ENCODE peak calls at places on chromosomes 6 and 20, in five cellular contexts. W is uterus, N is A549, Y is OCI-LY7, V is lower lobe of right lung. Z is an unnamed sample.
A peak's percentile ranks its signal among the peaks of the same experiment; 100 is the strongest.

GRCh38 chr6:95529762-95530161 is 47.6 kb upstream of the MANEA start:
- DNase-seq in W (no peak), N (no peak), Y (no peak), V (no peak), Z (no peak)

GRCh38 chr20:36830791-36831691 is 44.9 kb upstream of the TLDC2 start:
- DNase-seq in W (peak; percentile 76), N (no peak), Y (no peak), V (peak; percentile 55), Z (peak; percentile 78)

GRCh38 chr20:59751075-59751711 is 146.9 kb downstream of the PHACTR3 start:
- DNase-seq in W (peak; percentile 22), N (peak; percentile 68), Y (peak; percentile 20), V (peak; percentile 78), Z (peak; percentile 62)

GRCh38 chr6:106162926-106163325 is 76.8 kb downstream of the PRDM1 start:
- DNase-seq in W (no peak), N (no peak), Y (peak; percentile 47), V (no peak), Z (no peak)

GRCh38 chr6:67698534-67698933 is 936.5 kb upstream of the ADGRB3 start:
- DNase-seq in W (no peak), N (no peak), Y (no peak), V (no peak), Z (no peak)

GRCh38 chr20:21981607-21982344 is 276.3 kb downstream of the PAX1 start:
- DNase-seq in W (no peak), N (peak; percentile 37), Y (no peak), V (no peak), Z (no peak)

GRCh38 chr6:90343581-90343980 is 46.9 kb upstream of the BACH2 start:
- DNase-seq in W (no peak), N (peak; percentile 11), Y (no peak), V (no peak), Z (no peak)

GRCh38 chr6:36830577-36830976 is 8.7 kb downstream of the CPNE5 start:
- DNase-seq in W (no peak), N (no peak), Y (no peak), V (no peak), Z (no peak)

GRCh38 chr6:145372671-145373123 is 362.6 kb downstream of the EPM2A start:
- DNase-seq in W (no peak), N (no peak), Y (peak; percentile 20), V (no peak), Z (peak; percentile 87)

GRCh38 chr6:127177030-127177928 is 58.8 kb downstream of the RSPO3 start:
- DNase-seq in W (no peak), N (no peak), Y (no peak), V (no peak), Z (no peak)

GRCh38 chr6:148509152-148509571 is 166.5 kb downstream of the SASH1 start:
- DNase-seq in W (no peak), N (no peak), Y (no peak), V (no peak), Z (peak; percentile 65)

GRCh38 chr6:75246386-75246785 is 2.8 kb upstream of the COX7A2 start:
- DNase-seq in W (no peak), N (no peak), Y (no peak), V (no peak), Z (no peak)

GRCh38 chr20:41643504-41643938 is 25.3 kb upstream of the CHD6 start:
- DNase-seq in W (peak; percentile 32), N (peak; percentile 87), Y (no peak), V (peak; percentile 66), Z (peak; percentile 96)

GRCh38 chr20:55052464-55052863 is 577.1 kb downstream of the DOK5 start:
- DNase-seq in W (no peak), N (no peak), Y (no peak), V (no peak), Z (no peak)

GRCh38 chr6:40585218-40585617 is 1.9 kb downstream of the LRFN2 start:
- DNase-seq in W (no peak), N (no peak), Y (no peak), V (no peak), Z (no peak)
- H3K4me1 ChIP-seq in W (no peaks in the 10 kb centered on the region), N (no peaks in the 10 kb centered on the region), Y (no peaks in the 10 kb centered on the region), V (peaks cover 14% of the 10 kb centered on the region), Z (no peaks in the 10 kb centered on the region)

GRCh38 chr6:28543671-28544131 is 18.0 kb downstream of the GPX5 start:
- DNase-seq in W (peak; percentile 13), N (peak; percentile 10), Y (no peak), V (no peak), Z (peak; percentile 55)

GRCh38 chr6:28545955-28546354 is 20.3 kb downstream of the GPX5 start:
- DNase-seq in W (no peak), N (no peak), Y (no peak), V (no peak), Z (no peak)

GRCh38 chr6:28541996-28542395 is 16.3 kb downstream of the GPX5 start:
- DNase-seq in W (no peak), N (no peak), Y (no peak), V (no peak), Z (no peak)

GRCh38 chr6:28544211-28544610 is 18.5 kb downstream of the GPX5 start:
- DNase-seq in W (no peak), N (no peak), Y (no peak), V (no peak), Z (no peak)

GRCh38 chr6:28542440-28543293 is 17.0 kb downstream of the GPX5 start:
- DNase-seq in W (peak; percentile 67), N (peak; percentile 93), Y (peak; percentile 60), V (peak; percentile 64), Z (peak; percentile 81)
- H3K4me3 ChIP-seq in W (peak overlapping the region; percentile 17), N (peak overlapping the region; percentile 44), Y (peak overlapping the region; percentile 59), V (peak overlapping the region; percentile 43), Z (peak overlapping the region; percentile 34)

GRCh38 chr6:108589244-108589730 is 28.6 kb downstream of the FOXO3 start:
- DNase-seq in W (peak; percentile 78), N (peak; percentile 71), Y (peak; percentile 69), V (peak; percentile 88), Z (peak; percentile 88)
- TF ChIP-seq CTCF in W (no peak), N (no peak), Y (no peak), V (no peak), Z (no peak)

GRCh38 chr6:119620846-119621570 is 271.4 kb upstream of the MAN1A1 start:
- DNase-seq in W (no peak), N (no peak), Y (no peak), V (no peak), Z (peak; percentile 81)
- H3K4me1 ChIP-seq in W (no peaks in the 10 kb centered on the region), N (no peaks in the 10 kb centered on the region), Y (peaks cover 5% of the 10 kb centered on the region), V (no peaks in the 10 kb centered on the region), Z (peaks cover 5% of the 10 kb centered on the region)

DNA sequence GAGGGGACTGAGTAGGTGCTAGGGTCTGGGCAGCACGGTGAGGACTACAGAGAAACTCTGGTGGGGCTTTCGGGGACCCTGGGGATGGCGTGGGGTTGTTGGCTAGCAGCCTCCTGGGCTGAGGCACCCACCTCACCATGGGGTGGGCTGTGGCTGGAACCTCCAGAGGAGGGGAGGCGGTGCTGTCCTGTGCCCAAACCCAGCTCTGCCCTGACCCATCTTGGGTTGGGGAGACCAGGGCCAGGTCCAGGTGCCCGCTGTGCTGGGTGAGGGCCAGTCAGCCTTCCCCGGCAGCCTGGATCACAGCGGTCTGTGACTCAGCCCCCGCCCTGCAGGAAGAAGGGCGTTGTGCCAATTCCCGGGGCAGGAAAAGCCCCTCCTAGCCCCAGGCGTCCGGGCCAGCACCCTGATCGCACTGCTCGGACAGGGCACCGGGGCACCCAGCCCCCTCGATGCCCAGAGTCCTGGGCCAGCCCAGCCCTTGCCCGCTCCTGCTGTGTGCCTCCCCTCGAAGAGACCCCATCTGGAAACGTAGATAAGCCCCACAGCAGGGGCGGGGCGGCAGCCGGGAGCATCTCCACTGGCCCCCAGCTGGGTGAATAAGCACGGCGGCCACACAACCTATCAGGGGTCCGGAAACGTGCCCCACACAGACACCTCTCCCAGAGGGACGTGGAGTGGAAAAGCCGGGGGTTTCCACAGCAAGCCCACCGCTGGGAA is 10.0 kb downstream of the LAMA5 start:
- DNase-seq in W (peak; percentile 80), N (peak; percentile 77), Y (no peak), V (no peak), Z (no peak)
- H3K4me3 ChIP-seq in W (no peak overlapping the region), N (peak overlapping the region; percentile 41), Y (no peak overlapping the region), V (peak overlapping the region; percentile 38), Z (no peak overlapping the region)

GRCh38 chr20:60935971-60936370 is 316.1 kb upstream of the CDH4 start:
- DNase-seq in W (no peak), N (peak; percentile 16), Y (no peak), V (no peak), Z (no peak)
- TF ChIP-seq CTCF in W (no peak), N (no peak), Y (no peak), V (no peak), Z (no peak)

GRCh38 chr20:3315110-3315509 is 76.1 kb upstream of the SLC4A11 start:
- DNase-seq in W (no peak), N (no peak), Y (no peak), V (no peak), Z (no peak)
- H3K4me1 ChIP-seq in W (no peaks in the 10 kb centered on the region), N (peaks cover 35% of the 10 kb centered on the region), Y (no peaks in the 10 kb centered on the region), V (peaks cover 11% of the 10 kb centered on the region), Z (peaks cover 15% of the 10 kb centered on the region)

DNA sequence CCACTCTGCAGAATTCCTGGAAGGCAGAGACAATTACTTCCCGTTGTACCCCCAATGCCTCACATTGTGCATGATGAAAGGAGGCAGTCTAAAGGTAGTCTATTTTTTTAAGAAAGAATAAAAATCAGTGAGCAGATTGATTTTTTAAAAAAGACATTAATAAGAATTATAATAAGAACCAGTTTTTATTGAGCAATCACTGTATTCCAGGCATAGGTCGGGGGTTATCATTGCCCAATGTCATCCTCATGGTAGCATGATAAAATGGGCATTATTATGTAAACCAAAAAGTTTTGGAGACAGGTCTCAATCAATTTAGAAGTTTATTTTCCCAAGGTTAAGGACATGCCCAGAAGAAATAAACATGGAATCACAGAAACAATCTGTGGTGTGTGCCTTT is 14.0 kb upstream of the QKI start:
- DNase-seq in W (no peak), N (no peak), Y (no peak), V (no peak), Z (no peak)
- H3K4me3 ChIP-seq in W (no peak overlapping the region), N (no peak overlapping the region), Y (no peak overlapping the region), V (no peak overlapping the region), Z (no peak overlapping the region)

DNA sequence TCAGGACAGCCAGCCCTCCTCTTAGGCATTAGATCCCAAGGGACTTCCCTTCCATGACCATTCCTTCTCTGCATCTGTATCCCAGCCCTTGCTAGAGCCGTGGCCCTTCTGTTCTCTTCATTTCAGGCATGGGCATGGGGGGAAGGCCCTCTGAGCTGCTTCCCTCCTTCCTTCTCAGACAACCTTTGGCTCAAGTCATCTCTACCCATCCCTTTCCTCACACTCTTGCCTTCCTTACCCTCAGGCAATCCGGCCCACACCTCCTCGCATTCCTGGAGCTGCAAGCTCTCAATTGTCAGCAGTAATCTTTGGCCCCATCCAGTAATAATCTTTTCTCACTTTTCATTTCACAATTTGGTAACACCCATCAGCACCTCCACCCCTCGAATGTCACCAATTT is 426.9 kb upstream of the JARID2 start:
- DNase-seq in W (no peak), N (no peak), Y (no peak), V (no peak), Z (no peak)
- TF ChIP-seq CTCF in W (no peak), N (no peak), Y (no peak), V (no peak), Z (no peak)

GRCh38 chr20:49989234-49990065 is 6.7 kb downstream of the SNAI1 start:
- DNase-seq in W (peak; percentile 73), N (peak; percentile 41), Y (no peak), V (peak; percentile 57), Z (no peak)
- H3K4me1 ChIP-seq in W (peaks cover 5% of the 10 kb centered on the region), N (peaks cover 65% of the 10 kb centered on the region), Y (peaks cover 15% of the 10 kb centered on the region), V (peaks cover 44% of the 10 kb centered on the region), Z (peaks cover 19% of the 10 kb centered on the region)

Z was measured in cardiac muscle cell.